ENCODE peak calls at places on chromosomes 16 and 17, in ten cellular contexts. X, T, K, B, G, A, C, L, H and F are unnamed samples. For H3K27me3 and H3K4me1, the result is how much of the 10 kb centered on the place peaks cover.

GRCh38 chr17:81322271-81323082 is 27.4 kb upstream of the SLC38A10 start:
- DNase-seq in X (no peak), T (no peak), K (peak), B (no peak), G (no peak), A (no peak), C (no peak), L (peak), H (peak), F (peak)

GRCh38 chr16:50848755-50849514 is 107.0 kb downstream of the CYLD start:
- DNase-seq in X (no peak), T (no peak), K (no peak), B (no peak), G (no peak), A (no peak), C (no peak), L (no peak), H (no peak), F (no peak)

GRCh38 chr17:65173284-65173793 is 36.2 kb downstream of the RGS9 start:
- DNase-seq in X (no peak), T (no peak), K (peak), B (no peak), G (no peak), A (peak), C (no peak), L (peak), H (peak), F (no peak)

GRCh38 chr16:79897444-79898146 is 297.1 kb upstream of the MAF start:
- DNase-seq in X (no peak), T (no peak), K (no peak), B (no peak), G (peak), A (no peak), C (no peak), L (no peak), H (no peak), F (no peak)

GRCh38 chr17:78421534-78422266 is 43.3 kb downstream of the PGS1 start:
- DNase-seq in X (peak), T (peak), K (peak), B (peak), G (peak), A (peak), C (no peak), L (peak), H (peak), F (peak)

GRCh38 chr17:10022416-10022815 is 117.3 kb upstream of the RCVRN start:
- DNase-seq in X (no peak), T (no peak), K (no peak), B (no peak), G (no peak), A (no peak), C (no peak), L (no peak), H (no peak), F (no peak)

GRCh38 chr16:68995011-68995504 is 110.4 kb upstream of the HAS3 start:
- DNase-seq in X (no peak), T (no peak), K (no peak), B (no peak), G (peak), A (no peak), C (no peak), L (peak), H (peak), F (no peak)

GRCh38 chr16:21222495-21223337 is 10.8 kb upstream of the ANKS4B start:
- DNase-seq in X (no peak), T (no peak), K (no peak), B (no peak), G (peak), A (no peak), C (no peak), L (peak), H (peak), F (no peak)

GRCh38 chr16:78122774-78123315 is 23.4 kb downstream of the WWOX start:
- DNase-seq in X (no peak), T (no peak), K (no peak), B (no peak), G (no peak), A (no peak), C (no peak), L (peak), H (peak), F (no peak)

GRCh38 chr17:73003487-73003886 is 89.0 kb downstream of the SLC39A11 start:
- DNase-seq in X (no peak), T (no peak), K (no peak), B (no peak), G (no peak), A (no peak), C (no peak), L (no peak), H (peak), F (no peak)

GRCh38 chr17:15893333-15894024 is 51.5 kb upstream of the ADORA2B start:
- DNase-seq in X (no peak), T (no peak), K (no peak), B (no peak), G (no peak), A (no peak), C (no peak), L (no peak), H (peak), F (no peak)

GRCh38 chr17:48970865-48971687 is 2.7 kb upstream of the GIP start:
- DNase-seq in X (no peak), T (no peak), K (no peak), B (peak), G (peak), A (no peak), C (no peak), L (no peak), H (peak), F (no peak)

GRCh38 chr16:85460252-85460982 is 152.7 kb upstream of the GSE1 start:
- DNase-seq in X (no peak), T (no peak), K (no peak), B (no peak), G (no peak), A (no peak), C (no peak), L (peak), H (no peak), F (no peak)

GRCh38 chr17:71338396-71338795 is 782.4 kb upstream of the SOX9 start:
- DNase-seq in X (no peak), T (no peak), K (no peak), B (no peak), G (no peak), A (no peak), C (no peak), L (no peak), H (no peak), F (no peak)

GRCh38 chr17:15291674-15292361 is 26.7 kb upstream of the PMP22 start:
- DNase-seq in X (peak), T (no peak), K (no peak), B (no peak), G (no peak), A (no peak), C (no peak), L (no peak), H (no peak), F (no peak)

GRCh38 chr17:76238847-76239537 is 1.3 kb downstream of the RNF157 start:
- DNase-seq in X (no peak), T (no peak), K (no peak), B (no peak), G (no peak), A (no peak), C (no peak), L (no peak), H (no peak), F (no peak)

GRCh38 chr17:78356163-78356713 is 3.6 kb downstream of the SOCS3 start:
- DNase-seq in X (no peak), T (no peak), K (peak), B (peak), G (no peak), A (peak), C (no peak), L (peak), H (peak), F (peak)

GRCh38 chr17:78231991-78232759 is 744 bp downstream of the TMEM235 start:
- DNase-seq in X (no peak), T (no peak), K (no peak), B (no peak), G (no peak), A (no peak), C (no peak), L (no peak), H (peak), F (no peak)

GRCh38 chr16:84120023-84120422 is 3.3 kb upstream of the MBTPS1 start:
- DNase-seq in X (no peak), T (no peak), K (no peak), B (no peak), G (no peak), A (no peak), C (no peak), L (no peak), H (no peak), F (no peak)

GRCh38 chr17:50051606-50052005 is 4.3 kb upstream of the ITGA3 start:
- DNase-seq in X (no peak), T (no peak), K (no peak), B (no peak), G (no peak), A (no peak), C (no peak), L (no peak), H (no peak), F (no peak)

GRCh38 chr17:50055055-50055425 is 870 bp upstream of the ITGA3 start:
- DNase-seq in X (no peak), T (no peak), K (no peak), B (no peak), G (peak), A (no peak), C (no peak), L (no peak), H (peak), F (peak)

GRCh38 chr17:50052241-50052788 is 3.6 kb upstream of the ITGA3 start:
- DNase-seq in X (no peak), T (no peak), K (no peak), B (no peak), G (no peak), A (no peak), C (no peak), L (no peak), H (no peak), F (no peak)

GRCh38 chr17:50052822-50053653 is 2.9 kb upstream of the ITGA3 start:
- DNase-seq in X (peak), T (peak), K (no peak), B (no peak), G (peak), A (peak), C (peak), L (no peak), H (no peak), F (no peak)

GRCh38 chr17:50053654-50053960 is 2.3 kb upstream of the ITGA3 start:
- DNase-seq in X (no peak), T (no peak), K (no peak), B (no peak), G (no peak), A (no peak), C (no peak), L (no peak), H (no peak), F (no peak)
- H3K27me3 ChIP-seq in X (under half), T (under half), K (under half), B (under half), G (under half), A (under half), C (under half), L (under half), H (under half), F (under half)

GRCh38 chr17:74027539-74027938 is 175.9 kb upstream of the RPL38 start:
- DNase-seq in X (no peak), T (no peak), K (no peak), B (no peak), G (no peak), A (no peak), C (no peak), L (no peak), H (no peak), F (no peak)
- H3K4me1 ChIP-seq in X (under half), T (under half), K (under half), B (under half), G (under half), A (under half), C (under half), L (under half), H (under half), F (under half)

DNA sequence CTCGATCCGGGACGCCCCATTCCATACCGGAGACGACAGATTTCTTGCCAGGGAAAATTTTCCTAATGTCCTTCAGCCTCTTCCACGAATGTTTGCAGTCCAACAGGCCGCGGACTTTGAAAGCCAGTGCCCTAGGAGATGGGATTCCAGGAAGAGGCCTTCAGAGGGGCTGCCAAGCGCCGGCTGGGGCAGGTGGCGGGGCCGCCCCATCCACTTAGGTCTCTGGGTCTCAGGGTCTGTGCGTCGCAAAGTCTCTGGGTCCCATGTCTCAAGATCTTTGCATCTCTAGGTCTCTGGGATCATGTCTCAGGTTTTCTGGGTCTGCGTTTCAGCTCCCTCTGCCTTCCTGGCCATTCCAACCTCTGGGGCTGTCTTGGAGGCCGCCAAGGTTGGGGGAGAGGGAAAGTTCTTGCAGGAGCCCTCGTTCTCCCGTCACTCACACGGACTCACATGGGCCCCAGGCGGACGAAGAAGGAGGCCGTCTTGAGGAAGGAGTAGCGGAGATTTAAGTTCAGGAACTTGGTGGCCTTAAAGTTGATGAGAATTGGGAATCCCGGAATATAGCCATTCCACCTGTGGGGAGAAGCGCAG is 7.2 kb downstream of the ALOX12B start:
- DNase-seq in X (no peak), T (no peak), K (no peak), B (no peak), G (no peak), A (no peak), C (no peak), L (no peak), H (no peak), F (no peak)
- H3K27me3 ChIP-seq in X (half or more), T (under half), K (under half), B (under half), G (under half), A (half or more), C (under half), L (under half), H (under half), F (under half)

GRCh38 chr17:40103742-40104095 is 3.3 kb upstream of the NR1D1 start:
- DNase-seq in X (no peak), T (no peak), K (no peak), B (no peak), G (no peak), A (no peak), C (no peak), L (no peak), H (no peak), F (no peak)

GRCh38 chr17:40106760-40107265 is 6.4 kb upstream of the NR1D1 start:
- DNase-seq in X (peak), T (no peak), K (no peak), B (no peak), G (no peak), A (peak), C (no peak), L (no peak), H (no peak), F (no peak)

GRCh38 chr17:40103082-40103741 is 2.8 kb upstream of the NR1D1 start:
- DNase-seq in X (peak), T (no peak), K (no peak), B (no peak), G (peak), A (no peak), C (no peak), L (no peak), H (no peak), F (no peak)

GRCh38 chr17:40106089-40106759 is 5.8 kb upstream of the NR1D1 start:
- DNase-seq in X (no peak), T (no peak), K (no peak), B (no peak), G (no peak), A (no peak), C (no peak), L (no peak), H (no peak), F (no peak)

GRCh38 chr17:40104570-40105471 is 4.4 kb upstream of the NR1D1 start:
- DNase-seq in X (no peak), T (no peak), K (no peak), B (no peak), G (no peak), A (no peak), C (no peak), L (no peak), H (no peak), F (no peak)
- H3K4me1 ChIP-seq in X (half or more), T (under half), K (half or more), B (under half), G (under half), A (half or more), C (under half), L (under half), H (under half), F (under half)